ENCODE peak calls at places on chromosomes 4 and X, in four cellular contexts. Q is HFF-Myc, A is dorsolateral prefrontal cortex, D is foreskin fibroblast. U is an unnamed sample.

GRCh38 chr4:121096629-121097028 is 24.3 kb upstream of the NDNF start:
- DNase-seq in Q (no peak), A (no peak), D (peak), U (peak)

GRCh38 chrX:23372220-23372902 is 37.7 kb downstream of the PTCHD1 start:
- DNase-seq in Q (no peak), A (no peak), D (no peak), U (no peak)

GRCh38 chr4:87442889-87443288 is 20.5 kb downstream of the NUDT9 start:
- DNase-seq in Q (no peak), A (no peak), D (no peak), U (no peak)

GRCh38 chr4:40984051-40984450 is 230.3 kb downstream of the APBB2 start:
- DNase-seq in Q (no peak), A (no peak), D (no peak), U (no peak)

GRCh38 chr4:165680821-165681220 is 192.2 kb upstream of the TLL1 start:
- DNase-seq in Q (no peak), A (no peak), D (no peak), U (no peak)

GRCh38 chrX:76802698-76803097 is 375.2 kb downstream of the MAGEE1 start:
- DNase-seq in Q (no peak), A (no peak), D (no peak), U (no peak)

GRCh38 chr4:166104623-166105022 is 231.6 kb downstream of the TLL1 start:
- DNase-seq in Q (no peak), A (no peak), D (no peak), U (no peak)

GRCh38 chr4:184815046-184815877 is 10.5 kb downstream of the ACSL1 start:
- DNase-seq in Q (no peak), A (peak), D (peak), U (peak)

GRCh38 chr4:15778742-15779231 is 659 bp downstream of the CD38 start:
- DNase-seq in Q (no peak), A (no peak), D (peak), U (no peak)

GRCh38 chrX:37462346-37462745 is 109.1 kb upstream of the LANCL3 start:
- DNase-seq in Q (no peak), A (no peak), D (no peak), U (no peak)

GRCh38 chr4:3767569-3768288 is 1.5 kb downstream of the ADRA2C start:
- DNase-seq in Q (no peak), A (no peak), D (no peak), U (no peak)

GRCh38 chr4:183326853-183327252 is 4.6 kb upstream of the CLDN24 start:
- DNase-seq in Q (no peak), A (no peak), D (no peak), U (no peak)

GRCh38 chr4:55791666-55792065 is 27.9 kb upstream of the EXOC1L start:
- DNase-seq in Q (no peak), A (no peak), D (no peak), U (peak)

GRCh38 chr4:46844325-46844917 is 64.6 kb downstream of the COX7B2 start:
- DNase-seq in Q (peak), A (no peak), D (peak), U (peak)

GRCh38 chr4:110033994-110034393 is 121.3 kb downstream of the EGF start:
- DNase-seq in Q (no peak), A (no peak), D (no peak), U (no peak)

GRCh38 chrX:77451041-77451440 is 3.9 kb downstream of the FGF16 start:
- DNase-seq in Q (peak), A (no peak), D (peak), U (peak)

GRCh38 chr4:86990510-86990909 is 55.7 kb downstream of the AFF1 start:
- DNase-seq in Q (no peak), A (no peak), D (no peak), U (no peak)

GRCh38 chr4:88792268-88792781 is 94.7 kb upstream of the NAP1L5 start:
- DNase-seq in Q (no peak), A (no peak), D (peak), U (peak)

GRCh38 chr4:114807759-114808404 is 209.3 kb downstream of the UGT8 start:
- DNase-seq in Q (peak), A (no peak), D (no peak), U (no peak)

GRCh38 chr4:112167790-112168189 is 22.5 kb downstream of the FAM241A start:
- DNase-seq in Q (no peak), A (no peak), D (peak), U (no peak)

GRCh38 chr4:25234390-25235367 is 846 bp downstream of the PI4K2B start:
- DNase-seq in Q (peak), A (no peak), D (peak), U (no peak)

GRCh38 chrX:128901018-128901417 is 622.3 kb downstream of the SMARCA1 start:
- DNase-seq in Q (no peak), A (no peak), D (no peak), U (no peak)

GRCh38 chr4:7348946-7349900 is 85.5 kb downstream of the PSAPL1 start:
- DNase-seq in Q (no peak), A (no peak), D (no peak), U (no peak)

GRCh38 chr4:5782829-5783476 is 72.0 kb downstream of the EVC start:
- DNase-seq in Q (no peak), A (no peak), D (no peak), U (no peak)

GRCh38 chr4:149781150-149781549 is 34.5 kb downstream of the IQCM start:
- DNase-seq in Q (peak), A (no peak), D (peak), U (no peak)

GRCh38 chrX:111823068-111823467 is 52.9 kb upstream of the TRPC5OS start:
- DNase-seq in Q (no peak), A (no peak), D (no peak), U (no peak)

GRCh38 chr4:71607780-71608673 is 175.9 kb downstream of the GC start:
- DNase-seq in Q (no peak), A (no peak), D (no peak), U (peak)

GRCh38 chr4:171812377-171813194 is 618 bp upstream of the GALNTL6 start:
- DNase-seq in Q (no peak), A (no peak), D (no peak), U (no peak)

GRCh38 chrX:77628294-77629025 is 157.6 kb downstream of the ATRX start:
- DNase-seq in Q (no peak), A (no peak), D (no peak), U (no peak)

GRCh38 chr4:125314676-125315570 is at the start of gene FAT4:
- DNase-seq in Q (peak), A (peak), D (peak), U (peak)

GRCh38 chrX:25084446-25084845 is 68.7 kb upstream of the ARX start:
- DNase-seq in Q (no peak), A (no peak), D (no peak), U (no peak)

GRCh38 chr4:82457266-82457665 is 26.9 kb downstream of the ENOPH1 start:
- DNase-seq in Q (no peak), A (no peak), D (no peak), U (no peak)

GRCh38 chr4:158722291-158722916 is 792 bp downstream of the PPID start:
- DNase-seq in Q (peak), A (no peak), D (no peak), U (no peak)

GRCh38 chr4:3607690-3608514 is 75.7 kb upstream of the LRPAP1 start:
- DNase-seq in Q (no peak), A (no peak), D (no peak), U (no peak)

GRCh38 chr4:53507671-53508286 is 83.5 kb downstream of the LNX1 start:
- DNase-seq in Q (no peak), A (no peak), D (no peak), U (no peak)

GRCh38 chr4:53510316-53510715 is 81.0 kb downstream of the LNX1 start:
- DNase-seq in Q (no peak), A (no peak), D (no peak), U (no peak)

GRCh38 chr4:53507058-53507457 is 84.2 kb downstream of the LNX1 start:
- DNase-seq in Q (no peak), A (no peak), D (no peak), U (no peak)

GRCh38 chr4:53508446-53508845 is 82.8 kb downstream of the LNX1 start:
- DNase-seq in Q (no peak), A (no peak), D (peak), U (no peak)

GRCh38 chr4:53505947-53506346 is 85.3 kb downstream of the LNX1 start:
- DNase-seq in Q (no peak), A (no peak), D (peak), U (no peak)
- TF ChIP-seq CTCF in Q (peak), A (no peak), D (peak), U (no peak)

DNA sequence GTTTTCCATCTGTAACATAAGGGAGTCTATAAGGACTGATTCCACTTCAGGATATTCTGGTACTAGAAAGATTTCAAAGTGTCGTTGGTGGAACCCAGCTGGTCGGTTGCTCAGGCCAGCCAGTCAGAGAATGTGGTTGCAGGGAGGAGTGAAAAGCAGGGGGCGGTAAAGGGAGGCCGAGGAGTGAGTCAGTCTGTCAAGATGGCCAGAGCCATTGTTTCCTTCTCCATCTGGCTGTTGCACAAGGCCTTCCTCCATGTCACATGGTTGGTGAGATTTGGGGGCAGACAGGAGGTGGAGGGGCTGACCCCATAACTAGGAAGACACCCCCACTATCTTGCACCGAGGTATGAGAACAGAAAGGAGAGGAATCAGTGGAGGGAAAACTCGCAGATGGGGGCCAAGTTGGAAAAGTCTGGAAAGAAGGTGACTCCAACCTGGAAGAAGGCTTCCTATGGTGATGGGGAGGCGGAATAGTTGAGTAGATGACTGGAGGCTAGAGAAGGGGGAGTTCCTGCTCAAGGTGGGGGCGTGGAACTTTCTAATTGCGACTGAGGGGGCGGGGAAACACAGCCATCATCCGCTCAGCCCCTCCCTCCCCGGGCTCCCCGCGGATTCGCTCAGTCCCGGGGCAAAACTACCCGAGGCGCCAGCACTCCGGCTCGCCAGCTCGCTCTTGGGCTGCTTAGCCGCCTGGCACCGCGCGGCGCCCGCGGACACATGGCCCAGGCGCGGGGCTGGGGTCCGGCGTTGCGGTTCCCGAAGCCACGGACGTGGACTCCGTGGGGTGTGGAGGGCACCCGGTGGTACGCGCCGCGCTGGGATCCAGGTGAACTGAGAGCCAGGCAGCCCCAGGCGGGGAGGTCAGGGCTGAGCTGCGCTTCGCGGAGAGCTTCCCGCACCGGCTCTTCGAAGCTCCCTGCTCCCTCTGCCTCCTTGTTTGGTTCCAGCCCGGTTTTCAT is 38.5 kb downstream of the STARD8 start:
- DNase-seq in Q (no peak), A (no peak), D (no peak), U (no peak)
- H3K4me3 ChIP-seq in Q (peak), A (peak), D (peak), U (peak)

DNA sequence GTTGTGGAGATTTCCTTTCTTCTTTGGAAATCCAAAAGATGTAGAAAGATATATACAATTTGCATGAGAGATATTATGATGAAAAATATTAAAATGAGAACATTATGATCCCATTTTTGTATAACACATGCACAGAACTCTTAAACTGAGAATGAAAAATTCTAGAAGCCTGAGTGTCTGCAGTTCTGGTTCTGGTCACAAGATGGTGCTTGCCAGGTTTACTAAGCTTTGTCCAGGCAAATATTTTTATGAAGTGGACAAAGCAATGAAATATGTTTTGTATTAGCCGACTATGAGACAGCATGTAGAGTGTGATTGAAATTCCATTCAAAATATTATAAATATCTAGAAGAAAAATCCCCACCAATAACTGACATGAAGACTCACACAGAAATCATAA is 2.2 kb downstream of the PWWP3B start:
- DNase-seq in Q (no peak), A (no peak), D (no peak), U (no peak)
- TF ChIP-seq CTCF in Q (peak), A (peak), D (peak), U (peak)

GRCh38 chrX:40088299-40088625 is 9.5 kb downstream of the BCOR start:
- DNase-seq in Q (no peak), A (no peak), D (no peak), U (no peak)
- H3K4me3 ChIP-seq in Q (no peak), A (no peak), D (no peak), U (no peak)

GRCh38 chr4:140309124-140309870 is 64.1 kb upstream of the SCOC start:
- DNase-seq in Q (no peak), A (no peak), D (no peak), U (no peak)
- TF ChIP-seq CTCF in Q (no peak), A (no peak), D (no peak), U (no peak)

DNA sequence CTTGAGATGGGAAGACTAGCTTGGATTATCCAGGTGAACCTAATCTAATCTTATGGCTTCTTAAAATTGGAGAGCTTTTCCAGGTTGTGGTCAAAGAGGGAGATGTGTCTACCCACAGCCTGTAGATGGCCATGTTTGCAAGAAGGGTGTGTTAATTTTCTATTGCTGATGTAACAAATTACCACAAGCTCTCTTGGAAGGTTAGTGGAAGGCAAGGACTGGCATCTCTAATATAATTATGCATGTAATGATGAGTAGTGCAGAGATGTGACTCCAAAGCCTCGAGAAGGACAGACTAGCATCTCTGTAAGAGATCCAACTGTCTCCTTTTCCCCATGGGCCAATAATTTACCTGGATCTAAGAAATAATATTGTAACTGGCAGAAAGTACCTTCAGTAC is 3.2 kb upstream of the ADH1B start:
- DNase-seq in Q (no peak), A (no peak), D (no peak), U (no peak)
- H3K4me3 ChIP-seq in Q (no peak), A (no peak), D (no peak), U (no peak)

GRCh38 chrX:15570145-15570544 is 30.6 kb downstream of the ACE2 start:
- DNase-seq in Q (no peak), A (no peak), D (no peak), U (no peak)

GRCh38 chrX:15564981-15565579 is 35.7 kb downstream of the ACE2 start:
- DNase-seq in Q (peak), A (peak), D (peak), U (no peak)

GRCh38 chrX:15567267-15567666 is 33.5 kb downstream of the ACE2 start:
- DNase-seq in Q (no peak), A (no peak), D (no peak), U (no peak)

GRCh38 chrX:15566244-15566643 is 34.5 kb downstream of the ACE2 start:
- DNase-seq in Q (no peak), A (no peak), D (no peak), U (no peak)

DNA sequence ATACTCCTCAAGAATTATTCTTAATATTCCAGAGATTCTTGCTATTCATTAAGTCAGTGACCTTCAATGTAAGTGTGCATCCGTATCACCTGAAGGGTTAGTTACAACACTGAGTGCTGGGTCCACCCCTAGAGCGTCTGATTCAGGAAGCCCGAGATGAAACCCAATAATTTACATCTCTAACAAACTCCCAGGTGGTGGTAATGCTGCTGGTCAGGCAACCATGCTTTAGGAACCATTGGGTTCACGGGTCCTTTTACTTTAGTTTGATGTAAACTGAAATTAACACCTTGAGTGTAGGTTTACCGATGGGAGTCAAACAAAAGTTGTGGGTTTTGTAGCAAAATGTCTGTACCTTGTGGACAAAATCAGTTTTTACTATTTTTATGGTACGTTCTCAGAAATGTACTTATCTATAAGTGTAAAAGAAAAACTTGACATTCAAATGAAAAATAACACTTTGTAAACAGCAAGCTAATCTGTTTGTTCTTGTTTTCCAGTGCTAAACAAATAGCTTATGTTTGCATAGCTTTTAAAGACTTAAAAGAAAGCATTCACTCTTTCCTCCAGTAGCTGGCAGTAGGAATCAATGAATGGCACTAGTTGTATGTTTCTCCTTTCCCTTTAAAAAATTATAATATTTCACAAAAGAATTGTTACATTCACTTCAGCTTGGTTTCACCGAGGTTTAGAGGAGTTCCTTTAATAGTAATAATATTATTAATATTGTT is 32.7 kb downstream of the ACE2 start:
- DNase-seq in Q (no peak), A (no peak), D (no peak), U (no peak)
- TF ChIP-seq CTCF in Q (no peak), A (no peak), D (peak), U (peak)

DNA sequence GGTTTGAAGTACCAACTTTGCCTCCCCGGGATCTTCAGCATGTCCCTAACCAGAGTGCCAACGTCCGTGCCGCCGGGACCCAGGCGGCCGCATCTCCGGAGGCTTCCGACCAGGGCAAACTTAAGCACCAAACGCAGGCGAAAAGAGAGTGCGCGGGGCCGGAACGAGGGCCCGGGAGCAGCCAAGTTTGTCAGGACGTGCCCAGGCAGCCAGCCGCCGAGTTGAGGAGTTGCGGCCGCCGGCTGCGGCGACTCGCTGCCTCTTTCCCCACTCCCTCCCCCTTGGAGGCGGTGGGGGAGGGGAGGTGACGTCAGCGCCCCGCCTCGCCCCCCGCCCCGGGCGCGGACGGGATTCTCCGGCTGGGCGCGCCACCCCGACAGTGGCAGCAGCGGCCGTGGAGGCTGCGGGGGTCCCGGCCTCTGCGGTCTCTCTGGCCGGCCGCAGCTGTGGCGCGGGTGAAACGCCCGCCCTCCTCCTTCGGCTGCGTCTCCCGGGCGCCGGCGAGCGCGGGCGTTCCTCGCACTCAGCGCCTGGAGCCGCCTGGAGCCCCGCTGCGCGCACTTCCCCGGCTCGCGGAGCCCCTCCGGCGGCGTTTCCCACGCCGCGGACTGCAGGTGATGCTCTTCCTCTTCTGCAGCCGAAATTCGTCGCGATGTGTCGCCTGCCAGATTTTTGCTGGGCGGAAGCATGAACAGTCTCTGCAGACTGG is 2.9 kb upstream of the FAT1 start:
- DNase-seq in Q (no peak), A (no peak), D (peak), U (no peak)
- H3K4me3 ChIP-seq in Q (peak), A (peak), D (peak), U (peak)

U was measured in kidney epithelial cell.